ENCODE peak calls at places on chromosomes 3 and 15, in four cellular contexts. K is SK-N-SH, A is HepG2, R is H1. W is an unnamed sample.

GRCh38 chr3:188021041-188021440 is 132.9 kb upstream of the LPP start:
- DNase-seq in K (no peak), A (no peak), R (no peak), W (no peak)

GRCh38 chr3:182568206-182568605 is 225.1 kb upstream of the ATP11B start:
- DNase-seq in K (no peak), A (no peak), R (no peak), W (no peak)

GRCh38 chr3:76470285-76470684 is 569.6 kb upstream of the ROBO2 start:
- DNase-seq in K (no peak), A (no peak), R (no peak), W (no peak)

GRCh38 chr3:150371741-150372254 is 36.3 kb upstream of the TSC22D2 start:
- DNase-seq in K (no peak), A (peak), R (no peak), W (no peak)

GRCh38 chr3:124885466-124886167 is 1.5 kb downstream of the ITGB5 start:
- DNase-seq in K (peak), A (no peak), R (no peak), W (no peak)

GRCh38 chr3:71066849-71067261 is 516.7 kb downstream of the FOXP1 start:
- DNase-seq in K (peak), A (no peak), R (no peak), W (no peak)

GRCh38 chr15:79970921-79971434 is at the start of gene BCL2A1:
- DNase-seq in K (no peak), A (no peak), R (no peak), W (peak)

GRCh38 chr3:126542340-126543241 is 16.1 kb downstream of the C3orf22 start:
- DNase-seq in K (peak), A (no peak), R (no peak), W (no peak)

DNA sequence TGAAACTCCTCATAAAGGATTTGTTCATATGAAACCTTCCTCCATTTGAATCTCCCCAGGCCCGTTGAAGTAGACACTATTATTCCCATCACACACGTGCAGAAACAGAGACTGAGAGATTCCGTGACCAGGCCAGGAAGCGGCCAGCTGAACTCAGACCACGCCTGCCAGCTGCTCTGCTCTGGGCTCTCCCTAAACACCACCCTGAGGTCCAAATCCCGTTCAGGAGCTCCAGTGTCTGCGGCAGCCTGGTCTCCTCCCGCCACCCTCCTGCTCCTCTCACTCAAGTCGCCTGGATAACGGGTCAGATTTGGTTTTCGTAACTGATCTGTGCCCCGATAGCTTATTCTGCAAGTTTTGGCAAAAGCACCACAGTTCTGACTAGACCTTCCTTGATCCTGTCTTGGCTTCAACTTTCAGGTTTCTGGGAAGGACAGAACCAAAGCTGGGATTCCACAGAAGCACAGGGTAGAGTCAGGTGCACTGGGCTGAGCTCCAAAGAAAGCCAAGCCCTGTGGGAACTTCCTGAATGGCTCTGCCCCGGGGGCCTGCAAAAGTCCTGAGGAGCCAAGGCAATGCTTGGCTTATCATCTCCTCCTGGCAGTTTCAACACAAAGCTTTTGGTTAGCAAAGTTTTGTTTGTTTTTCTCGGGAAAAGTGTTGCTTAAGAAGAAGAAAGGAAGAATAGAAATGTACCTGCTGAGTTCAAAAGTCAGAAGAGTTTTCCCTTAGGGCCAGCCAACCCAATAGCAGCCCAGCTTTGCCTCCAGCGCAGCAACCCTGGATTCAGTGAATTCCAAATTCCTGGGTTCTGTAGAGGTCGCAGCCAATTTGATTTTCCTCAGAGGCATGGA is 53.8 kb upstream of the SNRPA1 start:
- DNase-seq in K (no peak), A (no peak), R (no peak), W (no peak)
- TF ChIP-seq POLR2AphosphoS5 in K (no peak), A (no peak), R (no peak), W (no peak)

GRCh38 chr3:22887664-22888291 is 315.3 kb upstream of the UBE2E2 start:
- DNase-seq in K (no peak), A (no peak), R (no peak), W (no peak)
- TF ChIP-seq TCF12 in K (no peak), A (no peak), R (no peak), W (no peak)

GRCh38 chr15:88621789-88622604 is 857 bp downstream of the AEN start:
- DNase-seq in K (no peak), A (peak), R (no peak), W (no peak)
- TF ChIP-seq POLR2AphosphoS5 in K (peak), A (peak), R (peak), W (peak)

DNA sequence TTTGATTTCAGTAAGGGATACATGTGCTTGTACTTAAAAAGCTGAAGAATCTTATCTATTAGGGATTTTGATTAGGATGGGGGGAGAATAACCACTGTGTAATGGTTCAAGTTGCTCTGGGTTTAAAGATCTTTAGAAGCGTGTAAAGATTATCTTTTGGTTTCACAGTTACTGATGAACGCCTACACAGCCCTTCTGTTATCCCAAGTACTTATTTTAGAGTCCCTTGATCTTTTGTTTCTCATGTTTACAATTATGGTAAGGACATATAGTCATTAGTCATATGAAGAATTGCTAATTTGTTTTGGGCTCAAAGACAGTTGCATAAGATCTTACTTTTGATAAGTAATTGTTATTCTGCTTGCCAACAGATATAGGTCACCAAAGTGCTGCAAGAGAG is 160.1 kb downstream of the PLCL2 start:
- DNase-seq in K (no peak), A (no peak), R (no peak), W (no peak)
- TF ChIP-seq TCF12 in K (no peak), A (no peak), R (no peak), W (no peak)

DNA sequence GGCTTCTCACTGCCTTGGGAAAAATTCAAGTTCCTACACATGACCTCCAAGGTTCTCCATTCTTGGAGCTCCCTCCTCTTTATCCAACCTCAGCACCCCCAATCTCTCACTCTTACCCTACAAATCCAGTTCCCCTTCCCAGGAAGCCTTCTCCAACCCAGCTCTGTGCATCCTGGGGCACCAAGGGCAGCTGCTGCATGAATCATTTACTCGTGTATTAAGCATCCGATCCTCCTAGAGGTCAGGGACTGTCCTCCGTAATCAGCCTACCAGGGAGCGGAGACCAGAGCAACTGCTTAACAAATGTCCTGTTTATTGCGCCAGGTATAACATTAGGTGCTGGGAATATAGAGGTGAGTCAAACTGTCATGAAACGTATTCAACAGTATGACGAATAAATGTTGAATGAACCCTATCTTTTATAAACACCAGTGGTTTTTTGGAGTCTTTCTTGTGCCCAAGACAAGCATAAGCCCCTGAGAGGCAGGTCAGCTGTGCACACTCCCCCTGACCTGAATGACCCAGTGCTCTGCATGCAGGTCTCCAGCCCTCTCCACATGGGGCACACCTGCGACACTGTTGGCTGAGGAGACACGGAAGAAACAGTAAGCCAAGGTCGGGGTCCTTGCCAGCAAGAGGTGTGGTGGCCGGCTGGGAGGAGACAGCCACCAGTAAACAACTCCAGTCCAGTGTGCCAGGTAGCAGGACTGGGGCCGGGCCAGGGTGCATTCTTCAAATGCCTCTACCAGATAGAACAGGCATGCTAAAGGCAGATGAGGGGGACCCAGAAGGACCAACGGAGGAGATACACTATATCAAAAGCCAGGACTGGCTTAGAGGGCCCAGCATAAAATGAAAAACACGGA is 27.6 kb downstream of the ANP32A start:
- DNase-seq in K (no peak), A (no peak), R (no peak), W (no peak)
- TF ChIP-seq POLR2AphosphoS5 in K (no peak), A (no peak), R (no peak), W (no peak)

GRCh38 chr15:43723151-43723550 is 23.1 kb upstream of the PDIA3 start:
- DNase-seq in K (no peak), A (no peak), R (no peak), W (no peak)
- TF ChIP-seq TCF12 in K (no peak), A (no peak), R (no peak), W (no peak)

GRCh38 chr15:70195171-70195807 is 97.6 kb upstream of the TLE3 start:
- DNase-seq in K (no peak), A (no peak), R (no peak), W (no peak)
- TF ChIP-seq POLR2AphosphoS5 in K (no peak), A (no peak), R (no peak), W (no peak)

GRCh38 chr3:193897288-193897687 is 238.7 kb upstream of the HES1 start:
- DNase-seq in K (no peak), A (no peak), R (no peak), W (no peak)
- TF ChIP-seq TCF12 in K (no peak), A (no peak), R (no peak), W (no peak)

GRCh38 chr15:99536422-99537033 is 29.3 kb upstream of the MEF2A start:
- DNase-seq in K (no peak), A (no peak), R (no peak), W (no peak)
- TF ChIP-seq POLR2AphosphoS5 in K (peak), A (no peak), R (no peak), W (no peak)

GRCh38 chr15:29369261-29369660 is 99.6 kb upstream of the NSMCE3 start:
- DNase-seq in K (no peak), A (no peak), R (no peak), W (no peak)

GRCh38 chr15:29361560-29361959 is 91.9 kb upstream of the NSMCE3 start:
- DNase-seq in K (no peak), A (no peak), R (no peak), W (no peak)

DNA sequence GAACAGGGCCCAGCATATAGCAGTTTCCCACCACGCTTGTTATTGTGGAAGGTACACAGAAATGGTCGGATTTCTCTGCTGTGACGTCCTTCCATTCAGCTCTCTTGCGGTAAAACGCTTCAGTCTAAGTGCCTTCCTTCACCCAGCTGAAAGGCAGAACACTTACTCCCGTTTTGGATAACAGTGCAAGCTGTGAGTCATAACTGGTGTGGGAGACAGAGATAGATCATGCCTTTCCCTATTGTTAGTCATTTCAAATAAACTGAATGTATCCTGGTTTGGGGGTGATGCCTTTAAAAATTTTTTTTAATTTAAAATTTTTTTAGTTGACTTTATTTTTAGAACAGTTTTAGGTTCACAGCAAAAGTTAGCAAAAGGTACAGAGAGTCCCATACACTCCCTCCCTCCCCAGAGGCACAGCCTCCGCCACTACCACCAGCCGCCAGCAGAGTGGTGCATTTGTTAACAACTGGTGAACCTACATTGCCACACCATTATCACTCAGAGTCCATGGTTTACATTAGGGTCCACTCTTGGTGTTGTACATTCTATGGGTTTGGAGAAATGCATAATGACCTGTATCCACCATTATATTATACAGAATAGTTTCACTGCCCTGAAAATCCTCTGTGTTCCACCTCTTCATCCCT is 94.9 kb upstream of the NSMCE3 start:
- DNase-seq in K (no peak), A (peak), R (no peak), W (no peak)
- TF ChIP-seq TCF12 in K (no peak), A (no peak), R (no peak), W (no peak)